ENCODE peak calls at places on chromosome 14, in eight cellular contexts. D is transverse colon, P is AG09319, B is mucosa of descending colon, C is foreskin keratinocyte, H is OCI-LY7, E is heart left ventricle, G is BE2C. S is an unnamed sample.

GRCh38 chr14:101507306-101508150 is 53.8 kb upstream of the DIO3 start:
- DNase-seq in D (peak; percentile 5), E (no peak), P (no peak), B (peak; percentile 14), C (no peak), H (no peak), G (no peak), S (peak; percentile 13)

GRCh38 chr14:43041207-43041606 is 1434.5 kb downstream of the LRFN5 start:
- DNase-seq in H (no peak), P (no peak), B (no peak), E (no peak), G (no peak), C (no peak), D (no peak), S (no peak)

GRCh38 chr14:35430459-35431199 is 26.1 kb upstream of the NFKBIA start:
- DNase-seq in E (no peak), P (no peak), B (no peak), C (no peak), H (no peak), D (no peak), G (no peak), S (no peak)

GRCh38 chr14:102394717-102395378 is 32.1 kb downstream of the TECPR2 start:
- DNase-seq in G (no peak), D (no peak), E (no peak), C (no peak), P (no peak), H (no peak), B (no peak), S (no peak)

GRCh38 chr14:24876996-24877395 is 173.0 kb downstream of the STXBP6 start:
- DNase-seq in C (no peak), D (no peak), G (no peak), B (no peak), P (no peak), E (no peak), H (no peak), S (no peak)

GRCh38 chr14:24432259-24433131 is 2.7 kb downstream of the KHNYN start:
- DNase-seq in D (no peak), B (peak; percentile 51), E (no peak), G (no peak), P (no peak), C (no peak), H (no peak), S (no peak)

GRCh38 chr14:34682787-34683321 is 31.5 kb downstream of the CFL2 start:
- DNase-seq in G (no peak), B (no peak), H (peak; percentile 37), D (no peak), C (no peak), P (no peak), E (no peak), S (no peak)

GRCh38 chr14:93262446-93262845 is 55.4 kb downstream of the UBR7 start:
- DNase-seq in H (no peak), E (no peak), C (no peak), D (no peak), B (no peak), G (no peak), P (no peak), S (no peak)

GRCh38 chr14:50023671-50024490 is 92.5 kb downstream of the VCPKMT start:
- DNase-seq in P (peak; percentile 59), G (no peak), E (no peak), B (no peak), H (no peak), D (no peak), C (no peak), S (no peak)

GRCh38 chr14:76908834-76909233 is 82.6 kb downstream of the LRRC74A start:
- DNase-seq in G (no peak), D (peak; percentile 31), B (no peak), E (no peak), P (no peak), H (peak; percentile 50), C (no peak), S (no peak)

GRCh38 chr14:101823511-101824120 is 62.1 kb downstream of the PPP2R5C start:
- DNase-seq in C (no peak), D (peak; percentile 60), B (no peak), H (peak; percentile 46), G (no peak), P (no peak), E (no peak), S (no peak)

GRCh38 chr14:101716956-101717662 is 44.4 kb upstream of the PPP2R5C start:
- DNase-seq in P (no peak), C (no peak), H (no peak), B (no peak), G (no peak), D (no peak), E (no peak), S (no peak)

GRCh38 chr14:68976160-68977067 is 2.7 kb downstream of the ACTN1 start:
- DNase-seq in P (no peak), E (peak; percentile 72), B (peak; percentile 62), H (no peak), D (peak; percentile 52), C (no peak), G (peak; percentile 42), S (no peak)

GRCh38 chr14:63493246-63493645 is 49.9 kb downstream of the PPP2R5E start:
- DNase-seq in B (no peak), P (no peak), E (no peak), G (peak; percentile 52), H (peak; percentile 8), C (peak; percentile 16), D (no peak), S (no peak)

DNA sequence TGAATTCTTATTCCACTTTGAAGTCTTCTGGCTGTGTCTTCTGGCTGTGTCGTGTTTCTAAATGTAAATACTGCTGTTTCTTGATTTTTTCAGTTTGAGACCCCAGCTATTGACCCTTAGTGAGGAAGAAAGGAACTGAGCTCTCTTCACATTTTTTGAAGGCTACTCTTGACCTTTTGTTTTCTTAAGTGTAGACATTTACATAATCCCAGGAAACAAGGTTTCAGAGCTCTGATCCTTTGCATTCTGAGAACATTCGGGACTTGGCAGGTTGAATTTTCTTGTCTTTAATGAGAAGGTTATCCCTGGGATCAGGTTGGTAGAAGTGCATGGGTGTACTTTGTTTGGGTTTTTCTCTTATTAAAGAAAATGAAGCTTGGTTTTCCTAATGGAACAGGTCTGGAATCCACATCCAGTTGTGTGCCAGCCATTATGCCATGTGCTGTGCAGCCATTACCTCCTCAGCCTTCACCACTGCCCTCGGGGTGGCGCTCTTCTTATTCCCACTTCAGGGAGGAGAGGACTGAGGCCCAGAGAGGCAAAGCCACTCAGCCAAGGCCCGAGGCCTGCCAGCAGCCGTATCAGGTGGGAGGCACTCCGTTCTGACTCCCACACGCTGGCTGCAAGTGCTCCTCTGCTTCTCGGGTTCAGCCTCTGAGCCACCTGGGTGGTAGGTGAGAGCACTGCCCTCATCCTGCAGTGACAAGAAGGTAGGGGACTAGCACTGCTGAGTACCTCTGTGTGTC is 120.9 kb downstream of the BEGAIN start:
- DNase-seq in C (no peak), D (no peak), E (no peak), H (no peak), B (no peak), G (no peak), P (no peak), S (no peak)
- TF ChIP-seq CTCF in C (no peak), D (no peak), E (no peak), H (no peak), B (no peak), G (no peak), P (no peak), S (no peak)

GRCh38 chr14:57266060-57266459 is 2.6 kb downstream of the EXOC5 start:
- DNase-seq in C (no peak), P (no peak), D (no peak), H (no peak), E (no peak), G (no peak), B (no peak), S (no peak)

GRCh38 chr14:57273236-57273635 is 4.5 kb downstream of the AP5M1 start:
- DNase-seq in E (no peak), G (no peak), B (no peak), D (no peak), C (no peak), H (no peak), P (no peak), S (no peak)

DNA sequence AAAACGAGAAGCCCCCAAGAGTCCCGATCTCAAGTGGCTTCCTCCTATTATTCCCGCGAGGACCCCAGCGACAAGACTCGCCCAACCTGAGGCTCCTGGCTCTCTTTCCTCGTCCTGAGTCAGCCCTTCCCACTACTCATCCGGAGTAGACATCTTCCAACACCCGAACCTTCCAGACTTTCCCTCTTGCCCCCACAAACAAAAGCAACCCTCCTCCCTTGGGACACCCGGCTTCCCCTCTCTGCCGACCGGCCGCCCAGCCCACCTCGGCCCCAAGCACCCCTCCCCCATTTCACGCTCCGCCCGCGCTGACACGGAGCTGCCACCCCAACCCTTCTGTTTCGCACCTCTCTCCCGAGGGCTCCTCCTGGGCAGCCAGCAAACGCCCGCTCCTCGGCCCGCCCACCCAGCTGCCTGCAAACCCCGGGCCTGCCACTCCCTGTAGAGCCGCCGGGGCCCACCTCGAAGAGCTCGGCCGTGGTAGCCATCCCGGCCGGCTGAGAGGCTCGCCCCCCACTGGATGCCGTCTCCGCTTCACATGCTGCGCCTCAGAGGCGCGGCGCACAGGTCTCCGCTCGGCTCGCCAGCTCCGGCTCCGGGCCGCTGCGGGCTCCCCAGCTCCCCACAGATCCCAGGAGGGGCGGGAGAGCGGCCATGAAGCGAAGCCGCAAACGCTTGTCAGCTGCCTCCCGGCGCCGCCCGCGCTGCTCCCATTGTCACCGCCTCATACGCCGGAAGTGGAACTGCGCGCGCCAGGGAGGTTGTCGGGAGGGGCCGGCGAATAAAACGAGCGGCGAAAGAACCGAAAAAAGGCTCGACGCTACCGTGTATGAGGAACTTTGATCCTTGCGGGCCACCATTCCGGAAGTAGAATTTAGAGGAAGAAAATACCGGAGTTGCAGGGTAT is at the start of the genes AP5M1 and EXOC5:
- DNase-seq in E (peak; percentile 94), C (peak; percentile 84), G (peak; percentile 92), H (peak; percentile 94), B (peak; percentile 95), D (peak; percentile 95), P (peak; percentile 64), S (peak; percentile 94)
- TF ChIP-seq CTCF in E (no peak), C (no peak), G (peak; percentile 3), H (no peak), B (no peak), D (no peak), P (no peak), S (peak; percentile 10)

GRCh38 chr14:106044515-106044914 is 518.1 kb downstream of the TMEM121 start:
- DNase-seq in D (no peak), G (no peak), E (no peak), C (no peak), P (no peak), H (no peak), B (no peak), S (no peak)

GRCh38 chr14:106044949-106045596 is 518.7 kb downstream of the TMEM121 start:
- DNase-seq in C (no peak), D (peak; percentile 64), H (no peak), B (peak; percentile 70), P (no peak), G (peak; percentile 88), E (peak; percentile 22), S (no peak)

GRCh38 chr14:106037380-106037779 is 511.0 kb downstream of the TMEM121 start:
- DNase-seq in G (no peak), H (no peak), E (no peak), P (no peak), C (no peak), B (no peak), D (no peak), S (no peak)

GRCh38 chr14:106039400-106039799 is 513.0 kb downstream of the TMEM121 start:
- DNase-seq in B (peak; percentile 58), P (no peak), D (peak; percentile 29), G (peak; percentile 52), C (no peak), H (no peak), E (no peak), S (no peak)
- TF ChIP-seq CTCF in B (no peak), P (no peak), D (no peak), G (peak; percentile 75), C (no peak), H (no peak), E (no peak), S (no peak)

GRCh38 chr14:39426605-39427004 is 5.6 kb downstream of the FBXO33 start:
- DNase-seq in D (no peak), B (no peak), G (no peak), E (no peak), C (no peak), P (peak; percentile 35), H (peak; percentile 43), S (no peak)
- TF ChIP-seq CTCF in D (no peak), B (no peak), G (peak; percentile 35), E (peak; percentile 37), C (peak; percentile 58), P (peak; percentile 27), H (peak; percentile 73), S (no peak)